ENCODE peak calls at places on chromosome 16, in four cellular contexts. One of them, this sample, is unnamed.

GRCh38 chr16:17802566-17802965 is 331.8 kb upstream of the XYLT1 start:
- DNase-seq in endothelial cell of umbilical vein: no peak
- DNase-seq in GM23338: no peak
- DNase-seq in breast epithelium: no peak
- DNase-seq in this sample: no peak

GRCh38 chr16:75116081-75116910 is at the start of gene LDHD:
- DNase-seq in endothelial cell of umbilical vein: peak
- DNase-seq in GM23338: peak
- DNase-seq in breast epithelium: peak
- DNase-seq in this sample: peak

GRCh38 chr16:4801962-4802658 is at the start of gene ROGDI:
- DNase-seq in endothelial cell of umbilical vein: peak
- DNase-seq in GM23338: peak
- DNase-seq in breast epithelium: peak
- DNase-seq in this sample: peak

GRCh38 chr16:57153841-57154240 is 32.0 kb downstream of the PSME3IP1 start:
- DNase-seq in endothelial cell of umbilical vein: no peak
- DNase-seq in GM23338: no peak
- DNase-seq in breast epithelium: no peak
- DNase-seq in this sample: no peak

GRCh38 chr16:28086496-28087139 is 23.1 kb upstream of the GSG1L start:
- DNase-seq in endothelial cell of umbilical vein: no peak
- DNase-seq in GM23338: no peak
- DNase-seq in breast epithelium: no peak
- DNase-seq in this sample: no peak

GRCh38 chr16:88534731-88535141 is 35.5 kb upstream of the ZC3H18 start:
- DNase-seq in endothelial cell of umbilical vein: no peak
- DNase-seq in GM23338: peak
- DNase-seq in breast epithelium: no peak
- DNase-seq in this sample: no peak

GRCh38 chr16:57374067-57374534 is 1.8 kb downstream of the CX3CL1 start:
- DNase-seq in endothelial cell of umbilical vein: no peak
- DNase-seq in GM23338: no peak
- DNase-seq in breast epithelium: peak
- DNase-seq in this sample: no peak

GRCh38 chr16:51813609-51814008 is 662.5 kb upstream of the SALL1 start:
- DNase-seq in endothelial cell of umbilical vein: no peak
- DNase-seq in GM23338: peak
- DNase-seq in breast epithelium: no peak
- DNase-seq in this sample: no peak

GRCh38 chr16:15573274-15573895 is 69.6 kb downstream of the MARF1 start:
- DNase-seq in endothelial cell of umbilical vein: no peak
- DNase-seq in GM23338: no peak
- DNase-seq in breast epithelium: no peak
- DNase-seq in this sample: no peak

GRCh38 chr16:10168258-10168657 is 14.0 kb downstream of the GRIN2A start:
- DNase-seq in endothelial cell of umbilical vein: no peak
- DNase-seq in GM23338: no peak
- DNase-seq in breast epithelium: no peak
- DNase-seq in this sample: no peak

GRCh38 chr16:85187886-85188285 is 75.6 kb upstream of the CIBAR2 start:
- DNase-seq in endothelial cell of umbilical vein: no peak
- DNase-seq in GM23338: no peak
- DNase-seq in breast epithelium: no peak
- DNase-seq in this sample: no peak

GRCh38 chr16:4911831-4912422 is 25.0 kb downstream of the PPL start:
- DNase-seq in endothelial cell of umbilical vein: no peak
- DNase-seq in GM23338: no peak
- DNase-seq in breast epithelium: no peak
- DNase-seq in this sample: no peak

GRCh38 chr16:12186774-12187335 is 210.3 kb downstream of the SNX29 start:
- DNase-seq in endothelial cell of umbilical vein: peak
- DNase-seq in GM23338: no peak
- DNase-seq in breast epithelium: no peak
- DNase-seq in this sample: no peak

GRCh38 chr16:61792194-61792904 is 243.9 kb downstream of the CDH8 start:
- DNase-seq in endothelial cell of umbilical vein: no peak
- DNase-seq in GM23338: no peak
- DNase-seq in breast epithelium: no peak
- DNase-seq in this sample: no peak

GRCh38 chr16:83652898-83653297 is 154.9 kb upstream of the HSBP1 start:
- DNase-seq in endothelial cell of umbilical vein: no peak
- DNase-seq in GM23338: no peak
- DNase-seq in breast epithelium: no peak
- DNase-seq in this sample: no peak

GRCh38 chr16:58129097-58129936 is at the start of gene CFAP20:
- DNase-seq in endothelial cell of umbilical vein: peak
- DNase-seq in GM23338: peak
- DNase-seq in breast epithelium: peak
- DNase-seq in this sample: peak

GRCh38 chr16:11955713-11956123 is 9.3 kb upstream of the TNFRSF17 start:
- DNase-seq in endothelial cell of umbilical vein: no peak
- DNase-seq in GM23338: no peak
- DNase-seq in breast epithelium: no peak
- DNase-seq in this sample: no peak

GRCh38 chr16:30805056-30805369 is 18.0 kb upstream of the ZNF629 start:
- DNase-seq in endothelial cell of umbilical vein: no peak
- DNase-seq in GM23338: no peak
- DNase-seq in breast epithelium: no peak
- DNase-seq in this sample: no peak

GRCh38 chr16:31715915-31716314 is 157.7 kb upstream of the ZNF267 start:
- DNase-seq in endothelial cell of umbilical vein: no peak
- DNase-seq in GM23338: no peak
- DNase-seq in breast epithelium: no peak
- DNase-seq in this sample: no peak

GRCh38 chr16:2966043-2966802 is 2.1 kb downstream of the KREMEN2 start:
- DNase-seq in endothelial cell of umbilical vein: no peak
- DNase-seq in GM23338: no peak
- DNase-seq in breast epithelium: no peak
- DNase-seq in this sample: no peak

GRCh38 chr16:51041546-51041945 is 109.5 kb downstream of the SALL1 start:
- DNase-seq in endothelial cell of umbilical vein: no peak
- DNase-seq in GM23338: no peak
- DNase-seq in breast epithelium: no peak
- DNase-seq in this sample: no peak

GRCh38 chr16:88456356-88457292 is 3.5 kb downstream of the ZFPM1 start:
- DNase-seq in endothelial cell of umbilical vein: no peak
- DNase-seq in GM23338: no peak
- DNase-seq in breast epithelium: no peak
- DNase-seq in this sample: no peak

GRCh38 chr16:7083086-7083485 is 249.6 kb upstream of the RBFOX1 start:
- DNase-seq in endothelial cell of umbilical vein: no peak
- DNase-seq in GM23338: no peak
- DNase-seq in breast epithelium: no peak
- DNase-seq in this sample: no peak

GRCh38 chr16:77594798-77595625 is 127.3 kb upstream of the NUDT7 start:
- DNase-seq in endothelial cell of umbilical vein: peak
- DNase-seq in GM23338: no peak
- DNase-seq in breast epithelium: no peak
- DNase-seq in this sample: no peak

GRCh38 chr16:31329671-31330552 is 25.1 kb upstream of the ITGAX start:
- DNase-seq in endothelial cell of umbilical vein: no peak
- DNase-seq in GM23338: peak
- DNase-seq in breast epithelium: no peak
- DNase-seq in this sample: no peak

GRCh38 chr16:1316033-1316405 is 6.6 kb downstream of the UBE2I start:
- DNase-seq in endothelial cell of umbilical vein: no peak
- DNase-seq in GM23338: no peak
- DNase-seq in breast epithelium: no peak
- DNase-seq in this sample: no peak

GRCh38 chr16:1319041-1319440 is 9.6 kb downstream of the UBE2I start:
- DNase-seq in endothelial cell of umbilical vein: no peak
- DNase-seq in GM23338: no peak
- DNase-seq in breast epithelium: no peak
- DNase-seq in this sample: no peak

GRCh38 chr16:1315081-1316032 is 5.9 kb downstream of the UBE2I start:
- DNase-seq in endothelial cell of umbilical vein: no peak
- DNase-seq in GM23338: no peak
- DNase-seq in breast epithelium: no peak
- DNase-seq in this sample: no peak

GRCh38 chr16:1318268-1318545 is 8.8 kb downstream of the UBE2I start:
- DNase-seq in endothelial cell of umbilical vein: no peak
- DNase-seq in GM23338: no peak
- DNase-seq in breast epithelium: no peak
- DNase-seq in this sample: no peak

DNA sequence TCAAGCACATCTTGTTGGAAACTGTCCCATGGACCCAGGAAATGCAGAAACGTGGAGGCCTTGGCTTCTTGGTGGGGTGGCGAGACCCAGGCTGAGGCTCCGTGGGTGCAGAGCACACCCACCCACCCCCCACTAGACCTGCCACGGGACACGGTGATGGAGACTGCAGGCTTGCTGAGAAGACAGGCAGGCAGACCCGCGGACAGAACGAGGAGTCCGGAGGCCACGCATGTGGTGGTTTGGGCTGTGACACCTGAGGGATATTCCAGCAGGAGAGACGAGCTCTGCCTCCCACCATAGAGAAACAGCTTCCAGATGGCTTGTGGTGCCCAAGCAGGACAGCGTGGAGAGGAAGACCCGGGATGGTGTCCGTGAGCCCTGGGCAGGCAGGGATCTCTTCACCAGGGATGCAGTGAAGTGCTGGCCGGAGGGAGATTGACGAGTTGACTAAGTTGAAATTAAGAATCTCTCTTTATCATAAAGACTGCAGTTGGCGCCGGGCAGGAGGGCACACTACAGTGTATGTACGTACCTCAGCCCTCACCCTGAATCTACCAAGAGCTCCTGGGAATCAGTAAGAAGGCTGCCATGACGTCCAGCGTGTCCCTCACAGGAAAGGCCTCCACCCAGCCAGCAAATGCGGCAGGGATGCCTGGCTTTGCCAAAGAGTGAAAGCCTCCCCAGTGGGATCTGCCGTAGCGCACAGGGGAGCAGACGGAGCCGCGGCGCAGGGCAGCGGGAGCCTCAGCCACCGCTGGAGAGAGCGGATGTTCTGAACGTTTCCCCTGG is 8.2 kb downstream of the UBE2I start:
- DNase-seq in endothelial cell of umbilical vein: no peak
- DNase-seq in GM23338: no peak
- DNase-seq in breast epithelium: no peak
- DNase-seq in this sample: no peak
- TF ChIP-seq POLR2AphosphoS5 in endothelial cell of umbilical vein: no peak
- TF ChIP-seq POLR2AphosphoS5 in GM23338: no peak
- TF ChIP-seq POLR2AphosphoS5 in breast epithelium: no peak
- TF ChIP-seq POLR2AphosphoS5 in this sample: no peak

DNA sequence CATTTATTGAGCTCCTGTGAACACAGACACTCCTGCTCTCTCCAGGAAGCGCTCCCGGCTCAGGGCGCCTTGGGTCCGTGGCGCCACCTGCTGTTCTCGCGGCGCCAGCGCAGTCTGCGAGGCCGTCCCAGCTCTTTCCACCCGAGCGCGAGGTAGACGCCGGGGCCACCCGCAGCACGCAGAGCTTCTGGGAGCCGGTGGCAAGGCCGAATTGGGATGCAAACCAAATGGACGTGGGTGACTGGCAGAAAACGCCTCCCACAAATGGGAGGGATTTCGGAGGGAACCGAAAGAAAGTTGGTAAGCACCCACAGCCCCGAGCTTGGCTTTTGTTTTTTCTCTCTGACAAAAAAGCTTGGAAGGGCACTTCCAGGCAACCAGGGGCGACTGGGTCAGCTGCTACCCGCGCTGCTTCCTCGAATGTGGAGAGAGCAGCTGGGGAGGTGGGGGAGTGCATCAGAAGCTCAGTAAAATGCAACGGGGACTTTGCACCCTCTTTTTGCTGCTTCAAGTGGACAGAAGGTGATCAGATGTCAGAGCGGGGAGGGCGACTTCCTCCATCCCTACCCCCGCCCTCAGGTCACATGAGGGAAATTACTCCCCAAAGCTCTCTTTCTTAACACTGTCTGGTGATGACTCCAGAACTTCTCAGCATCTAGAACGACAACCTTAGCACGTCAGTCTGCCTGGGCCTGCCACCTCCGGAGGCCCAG is 13.5 kb upstream of the N4BP1 start:
- DNase-seq in endothelial cell of umbilical vein: peak
- DNase-seq in GM23338: peak
- DNase-seq in breast epithelium: peak
- DNase-seq in this sample: peak
- H3K27ac ChIP-seq in endothelial cell of umbilical vein: no peak
- H3K27ac ChIP-seq in GM23338: no peak
- H3K27ac ChIP-seq in breast epithelium: peak
- H3K27ac ChIP-seq in this sample: peak

GRCh38 chr16:67419502-67419901 is 3.2 kb upstream of the ZDHHC1 start:
- DNase-seq in endothelial cell of umbilical vein: no peak
- DNase-seq in GM23338: no peak
- DNase-seq in breast epithelium: no peak
- DNase-seq in this sample: no peak

GRCh38 chr16:67417333-67418061 is 1.2 kb upstream of the ZDHHC1 start:
- DNase-seq in endothelial cell of umbilical vein: no peak
- DNase-seq in GM23338: no peak
- DNase-seq in breast epithelium: no peak
- DNase-seq in this sample: no peak

GRCh38 chr16:67413978-67414891 is 2.0 kb downstream of the ZDHHC1 start:
- DNase-seq in endothelial cell of umbilical vein: no peak
- DNase-seq in GM23338: no peak
- DNase-seq in breast epithelium: no peak
- DNase-seq in this sample: no peak

GRCh38 chr16:67419931-67420330 is 3.7 kb upstream of the ZDHHC1 start:
- DNase-seq in endothelial cell of umbilical vein: no peak
- DNase-seq in GM23338: peak
- DNase-seq in breast epithelium: no peak
- DNase-seq in this sample: no peak

DNA sequence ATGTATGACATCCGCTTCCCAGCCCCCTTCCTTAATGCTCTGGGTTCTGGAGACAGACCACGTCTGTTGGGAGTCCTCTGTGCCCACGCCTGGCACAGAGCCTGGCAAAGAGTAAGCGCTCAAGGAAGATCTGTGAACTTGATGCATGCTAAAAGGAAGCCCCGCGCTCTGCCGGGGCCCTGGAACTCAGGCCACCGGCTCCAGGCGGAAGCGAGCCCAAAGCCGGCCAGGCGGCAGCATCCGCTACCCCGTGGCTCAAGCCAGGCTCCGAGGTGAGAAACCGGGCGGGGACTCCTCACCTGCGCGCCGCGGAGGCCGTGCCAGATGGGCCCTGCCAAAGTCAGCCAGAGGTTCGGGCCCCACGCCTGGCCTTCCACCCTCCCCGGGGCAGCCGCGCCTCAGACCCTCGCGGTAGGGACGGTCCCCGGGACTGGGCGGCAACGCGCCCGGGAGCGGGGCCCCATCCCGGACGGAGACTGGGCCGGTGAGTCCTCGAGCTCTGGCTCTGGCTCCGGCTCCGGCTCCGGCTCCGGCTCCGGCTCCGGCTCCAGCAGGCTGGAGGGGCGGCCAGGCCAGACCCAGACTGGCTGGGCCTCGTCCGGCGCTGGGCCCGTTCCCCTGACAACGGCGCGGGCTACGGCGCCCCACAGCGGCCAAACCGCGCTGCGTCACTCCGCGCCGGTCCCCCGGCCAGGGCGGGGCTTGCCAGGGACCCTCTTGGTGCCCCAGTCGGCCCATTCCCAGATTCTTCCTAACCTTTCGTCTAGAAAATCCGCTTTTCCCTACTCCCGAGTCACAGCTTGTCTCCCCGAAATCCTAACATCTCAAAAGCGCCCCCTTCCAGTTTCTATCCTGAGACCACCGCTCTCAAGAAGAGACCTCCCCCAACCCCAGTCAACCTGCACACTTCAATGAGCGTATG is at the start of gene ZDHHC1:
- DNase-seq in endothelial cell of umbilical vein: peak
- DNase-seq in GM23338: peak
- DNase-seq in breast epithelium: peak
- DNase-seq in this sample: peak
- TF ChIP-seq POLR2AphosphoS5 in endothelial cell of umbilical vein: peak
- TF ChIP-seq POLR2AphosphoS5 in GM23338: peak
- TF ChIP-seq POLR2AphosphoS5 in breast epithelium: no peak
- TF ChIP-seq POLR2AphosphoS5 in this sample: peak

GRCh38 chr16:19822534-19822933 is 62.1 kb downstream of the GPRC5B start:
- DNase-seq in endothelial cell of umbilical vein: no peak
- DNase-seq in GM23338: no peak
- DNase-seq in breast epithelium: no peak
- DNase-seq in this sample: no peak
- H3K27ac ChIP-seq in endothelial cell of umbilical vein: no peak
- H3K27ac ChIP-seq in GM23338: no peak
- H3K27ac ChIP-seq in breast epithelium: no peak
- H3K27ac ChIP-seq in this sample: no peak